ENCODE peak calls at places on chromosome 12, in six cellular contexts. C is hepatocyte, T is mesendoderm, M is H9, A is H1, I is K562. F is an unnamed sample.

GRCh38 chr12:52148541-52149181 is 43.2 kb downstream of the KRT80 start:
- DNase-seq in T (no peak), A (no peak), I (peak; percentile 33), C (peak; percentile 62), M (peak; percentile 91), F (no peak)

GRCh38 chr12:47863467-47863866 is 41.3 kb downstream of the VDR start:
- DNase-seq in A (no peak), M (no peak), I (no peak), C (no peak), T (no peak), F (no peak)

GRCh38 chr12:123032736-123033391 is 52.4 kb downstream of the ARL6IP4 start:
- DNase-seq in T (no peak), C (no peak), M (no peak), I (no peak), A (no peak), F (no peak)

GRCh38 chr12:2161478-2161877 is 108.7 kb downstream of the CACNA1C start:
- DNase-seq in A (no peak), C (no peak), M (no peak), I (no peak), T (no peak), F (no peak)

GRCh38 chr12:130547480-130548155 is 168.5 kb downstream of the RIMBP2 start:
- DNase-seq in M (no peak), T (no peak), I (no peak), C (no peak), A (no peak), F (no peak)

GRCh38 chr12:130565189-130565588 is 150.9 kb downstream of the RIMBP2 start:
- DNase-seq in A (no peak), C (no peak), M (no peak), T (no peak), I (no peak), F (no peak)

GRCh38 chr12:88763536-88764100 is 183.3 kb upstream of the KITLG start:
- DNase-seq in T (peak; percentile 7), M (no peak), A (no peak), C (no peak), I (no peak), F (no peak)

GRCh38 chr12:84356224-84356623 is 556.4 kb downstream of the SLC6A15 start:
- DNase-seq in I (no peak), C (no peak), T (no peak), A (no peak), M (no peak), F (no peak)

GRCh38 chr12:591571-592505 is 71.4 kb downstream of the NINJ2 start:
- DNase-seq in T (no peak), C (no peak), A (no peak), I (peak; percentile 91), M (no peak), F (no peak)

GRCh38 chr12:102596687-102597086 is 116.3 kb upstream of the IGF1 start:
- DNase-seq in M (no peak), I (no peak), A (no peak), T (no peak), C (no peak), F (no peak)

GRCh38 chr12:43893670-43894069 is 57.8 kb downstream of the TMEM117 start:
- DNase-seq in T (no peak), I (no peak), C (no peak), M (no peak), A (no peak), F (peak; percentile 85)

GRCh38 chr12:122333142-122334087 is 67.1 kb upstream of the VPS33A start:
- DNase-seq in A (no peak), T (no peak), M (no peak), C (no peak), I (peak; percentile 13), F (no peak)

GRCh38 chr12:9776795-9777194 is 16.1 kb upstream of the CD69 start:
- DNase-seq in M (no peak), C (no peak), A (no peak), T (no peak), I (no peak), F (no peak)

GRCh38 chr12:116070420-116070819 is 207.1 kb downstream of the MED13L start:
- DNase-seq in M (no peak), A (no peak), C (no peak), T (no peak), I (no peak), F (no peak)

GRCh38 chr12:99287136-99287535 is 360.4 kb upstream of the GARIN6 start:
- DNase-seq in C (no peak), I (no peak), M (no peak), A (no peak), T (peak; percentile 55), F (no peak)

GRCh38 chr12:9919443-9919842 is 12.7 kb downstream of the CLEC2A start:
- DNase-seq in I (no peak), T (no peak), A (no peak), M (no peak), C (no peak), F (no peak)

GRCh38 chr12:123085730-123086487 is 65.0 kb downstream of the PITPNM2 start:
- DNase-seq in A (no peak), M (no peak), T (no peak), I (no peak), C (no peak), F (peak; percentile 32)

GRCh38 chr12:33304176-33304575 is 135.4 kb downstream of the SYT10 start:
- DNase-seq in I (no peak), M (no peak), A (no peak), C (no peak), T (no peak), F (no peak)
- H3K4me2 ChIP-seq in I (no peak overlapping the region), M (no peak overlapping the region), A (no peak overlapping the region), C (no peak overlapping the region), T (no peak overlapping the region), F (no peak overlapping the region)

GRCh38 chr12:113862570-113863454 is 103.3 kb downstream of the RBM19 start:
- DNase-seq in A (no peak), T (peak; percentile 88), I (no peak), C (peak; percentile 35), M (peak; percentile 52), F (peak; percentile 94)
- H3K4me2 ChIP-seq in A (peak overlapping the region; percentile 54), T (peak overlapping the region; percentile 6), I (no peak overlapping the region), C (no peak overlapping the region), M (no peak overlapping the region), F (peak overlapping the region; percentile 62)

GRCh38 chr12:64457036-64457435 is 5.1 kb downstream of the TBK1 start:
- DNase-seq in T (peak; percentile 31), M (no peak), I (peak; percentile 46), C (peak; percentile 8), A (no peak), F (peak; percentile 48)
- H3K4me2 ChIP-seq in T (no peak overlapping the region), M (no peak overlapping the region), I (peak overlapping the region; percentile 64), C (no peak overlapping the region), A (no peak overlapping the region), F (no peak overlapping the region)

GRCh38 chr12:68261947-68262346 is 8.5 kb upstream of the IL22 start:
- DNase-seq in C (no peak), I (no peak), M (no peak), A (no peak), T (no peak), F (no peak)

GRCh38 chr12:68264175-68264863 is 10.9 kb upstream of the IL22 start:
- DNase-seq in A (no peak), C (no peak), M (no peak), I (no peak), T (no peak), F (peak; percentile 26)

GRCh38 chr12:68259318-68259940 is 6.0 kb upstream of the IL22 start:
- DNase-seq in T (no peak), I (no peak), A (no peak), C (no peak), M (no peak), F (peak; percentile 92)

GRCh38 chr12:68263366-68263765 is 10.0 kb upstream of the IL22 start:
- DNase-seq in M (no peak), A (no peak), I (no peak), T (no peak), C (no peak), F (peak; percentile 58)

GRCh38 chr12:68260153-68260552 is 6.7 kb upstream of the IL22 start:
- DNase-seq in A (no peak), M (no peak), I (no peak), C (no peak), T (no peak), F (no peak)
- H3K4me2 ChIP-seq in A (no peak overlapping the region), M (no peak overlapping the region), I (no peak overlapping the region), C (no peak overlapping the region), T (no peak overlapping the region), F (no peak overlapping the region)

GRCh38 chr12:20624718-20625117 is 70.4 kb upstream of the SLCO1C1 start:
- DNase-seq in T (peak; percentile 82), I (no peak), C (peak; percentile 33), A (no peak), M (peak; percentile 67), F (peak; percentile 30)
- H3K4me2 ChIP-seq in T (no peak overlapping the region), I (no peak overlapping the region), C (no peak overlapping the region), A (no peak overlapping the region), M (no peak overlapping the region), F (no peak overlapping the region)

GRCh38 chr12:77392467-77392866 is 327.1 kb upstream of the E2F7 start:
- DNase-seq in C (no peak), T (no peak), A (no peak), M (no peak), I (peak; percentile 10), F (no peak)
- H3K4me2 ChIP-seq in C (no peak overlapping the region), T (no peak overlapping the region), A (no peak overlapping the region), M (no peak overlapping the region), I (no peak overlapping the region), F (no peak overlapping the region)

DNA sequence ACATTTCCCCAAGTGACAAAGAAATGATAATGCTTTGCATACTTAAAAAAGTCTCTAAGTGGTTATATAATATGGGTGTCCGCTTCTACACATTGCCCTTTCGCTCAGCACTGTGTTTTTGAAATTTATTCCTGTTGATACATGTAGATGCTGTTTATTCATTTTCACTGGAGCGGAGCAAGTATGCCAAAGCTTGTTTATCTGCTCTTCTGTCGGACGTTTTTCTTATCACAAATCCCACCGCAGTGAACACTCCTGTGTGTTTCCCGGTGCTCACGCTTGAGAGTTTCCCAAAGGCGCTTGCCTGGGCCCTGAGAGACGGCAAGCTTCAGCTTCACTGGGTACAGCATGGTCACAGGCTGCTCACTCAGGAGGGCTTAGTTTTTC is 50.2 kb downstream of the TPCN1 start:
- DNase-seq in A (no peak), C (no peak), M (no peak), I (no peak), T (no peak), F (no peak)
- H3K4me2 ChIP-seq in A (no peak overlapping the region), C (peak overlapping the region; percentile 57), M (no peak overlapping the region), I (no peak overlapping the region), T (no peak overlapping the region), F (no peak overlapping the region)

GRCh38 chr12:54330442-54330841 is 5.5 kb downstream of the COPZ1 start:
- DNase-seq in C (no peak), T (no peak), M (no peak), A (no peak), I (no peak), F (no peak)
- H3K4me2 ChIP-seq in C (no peak overlapping the region), T (no peak overlapping the region), M (no peak overlapping the region), A (no peak overlapping the region), I (peak overlapping the region; percentile 31), F (no peak overlapping the region)

F was measured in IMR-90.